ENCODE peak calls at places on chromosomes 13 and 19, in five cellular contexts. One of them, this sample, is unnamed.
A peak's percentile ranks its signal among the peaks of the same experiment; 100 is the strongest.

GRCh38 chr19:11382898-11383705 is 1.0 kb downstream of the EPOR start:
- DNase-seq in adipocyte: peak; percentile 40
- DNase-seq in activated naive CD8-positive, alpha-beta T cell treated with anti-CD3 and anti-CD28 coated beads, Interleukin-2, amount 50 U/mL, for 24 hours: peak; percentile 69
- DNase-seq in K562: peak; percentile 95
- DNase-seq in stimulated activated CD4-positive, alpha-beta T cell treated with anti-CD3 and anti-CD28 coated beads, Interleukin-1b, Interleukin-23, amount 100 ng/mL, for 1 hour: no peak
- DNase-seq in this sample: peak; percentile 42

GRCh38 chr19:45528149-45528743 is 21.0 kb downstream of the VASP start:
- DNase-seq in adipocyte: no peak
- DNase-seq in K562: peak; percentile 53
- DNase-seq in activated naive CD8-positive, alpha-beta T cell treated with anti-CD3 and anti-CD28 coated beads, Interleukin-2, amount 50 U/mL, for 24 hours: no peak
- DNase-seq in stimulated activated CD4-positive, alpha-beta T cell treated with anti-CD3 and anti-CD28 coated beads, Interleukin-1b, Interleukin-23, amount 100 ng/mL, for 1 hour: no peak
- DNase-seq in this sample: no peak

GRCh38 chr13:23642110-23642509 is 71.9 kb downstream of the TNFRSF19 start:
- DNase-seq in adipocyte: no peak
- DNase-seq in K562: no peak
- DNase-seq in activated naive CD8-positive, alpha-beta T cell treated with anti-CD3 and anti-CD28 coated beads, Interleukin-2, amount 50 U/mL, for 24 hours: no peak
- DNase-seq in stimulated activated CD4-positive, alpha-beta T cell treated with anti-CD3 and anti-CD28 coated beads, Interleukin-1b, Interleukin-23, amount 100 ng/mL, for 1 hour: no peak
- DNase-seq in this sample: no peak

GRCh38 chr13:74166286-74166685 is 32.1 kb upstream of the KLF12 start:
- DNase-seq in stimulated activated CD4-positive, alpha-beta T cell treated with anti-CD3 and anti-CD28 coated beads, Interleukin-1b, Interleukin-23, amount 100 ng/mL, for 1 hour: no peak
- DNase-seq in K562: no peak
- DNase-seq in activated naive CD8-positive, alpha-beta T cell treated with anti-CD3 and anti-CD28 coated beads, Interleukin-2, amount 50 U/mL, for 24 hours: no peak
- DNase-seq in adipocyte: no peak
- DNase-seq in this sample: no peak

GRCh38 chr13:105368781-105369180 is 1166.7 kb downstream of the EFNB2 start:
- DNase-seq in stimulated activated CD4-positive, alpha-beta T cell treated with anti-CD3 and anti-CD28 coated beads, Interleukin-1b, Interleukin-23, amount 100 ng/mL, for 1 hour: no peak
- DNase-seq in K562: no peak
- DNase-seq in activated naive CD8-positive, alpha-beta T cell treated with anti-CD3 and anti-CD28 coated beads, Interleukin-2, amount 50 U/mL, for 24 hours: no peak
- DNase-seq in adipocyte: no peak
- DNase-seq in this sample: no peak

GRCh38 chr13:27852491-27852890 is 60.2 kb downstream of the GSX1 start:
- DNase-seq in stimulated activated CD4-positive, alpha-beta T cell treated with anti-CD3 and anti-CD28 coated beads, Interleukin-1b, Interleukin-23, amount 100 ng/mL, for 1 hour: no peak
- DNase-seq in K562: no peak
- DNase-seq in activated naive CD8-positive, alpha-beta T cell treated with anti-CD3 and anti-CD28 coated beads, Interleukin-2, amount 50 U/mL, for 24 hours: no peak
- DNase-seq in adipocyte: no peak
- DNase-seq in this sample: no peak

GRCh38 chr19:18349524-18350128 is 9.2 kb downstream of the PGPEP1 start:
- DNase-seq in stimulated activated CD4-positive, alpha-beta T cell treated with anti-CD3 and anti-CD28 coated beads, Interleukin-1b, Interleukin-23, amount 100 ng/mL, for 1 hour: no peak
- DNase-seq in K562: peak; percentile 71
- DNase-seq in adipocyte: peak; percentile 87
- DNase-seq in activated naive CD8-positive, alpha-beta T cell treated with anti-CD3 and anti-CD28 coated beads, Interleukin-2, amount 50 U/mL, for 24 hours: peak; percentile 62
- DNase-seq in this sample: peak; percentile 71

GRCh38 chr19:39119830-39120229 is 5.8 kb upstream of the PAK4 start:
- DNase-seq in adipocyte: no peak
- DNase-seq in activated naive CD8-positive, alpha-beta T cell treated with anti-CD3 and anti-CD28 coated beads, Interleukin-2, amount 50 U/mL, for 24 hours: no peak
- DNase-seq in K562: no peak
- DNase-seq in stimulated activated CD4-positive, alpha-beta T cell treated with anti-CD3 and anti-CD28 coated beads, Interleukin-1b, Interleukin-23, amount 100 ng/mL, for 1 hour: no peak
- DNase-seq in this sample: no peak

GRCh38 chr19:46513461-46514236 is 18.0 kb upstream of the PNMA8B start:
- DNase-seq in activated naive CD8-positive, alpha-beta T cell treated with anti-CD3 and anti-CD28 coated beads, Interleukin-2, amount 50 U/mL, for 24 hours: peak; percentile 91
- DNase-seq in stimulated activated CD4-positive, alpha-beta T cell treated with anti-CD3 and anti-CD28 coated beads, Interleukin-1b, Interleukin-23, amount 100 ng/mL, for 1 hour: peak; percentile 79
- DNase-seq in K562: peak; percentile 87
- DNase-seq in adipocyte: peak; percentile 93
- DNase-seq in this sample: peak; percentile 77

GRCh38 chr19:41133260-41133659 is 19.0 kb downstream of the CYP2F1 start:
- DNase-seq in stimulated activated CD4-positive, alpha-beta T cell treated with anti-CD3 and anti-CD28 coated beads, Interleukin-1b, Interleukin-23, amount 100 ng/mL, for 1 hour: no peak
- DNase-seq in K562: no peak
- DNase-seq in adipocyte: peak; percentile 11
- DNase-seq in activated naive CD8-positive, alpha-beta T cell treated with anti-CD3 and anti-CD28 coated beads, Interleukin-2, amount 50 U/mL, for 24 hours: no peak
- DNase-seq in this sample: no peak

GRCh38 chr19:38204728-38205127 is 19.3 kb downstream of the DPF1 start:
- DNase-seq in activated naive CD8-positive, alpha-beta T cell treated with anti-CD3 and anti-CD28 coated beads, Interleukin-2, amount 50 U/mL, for 24 hours: no peak
- DNase-seq in K562: no peak
- DNase-seq in adipocyte: no peak
- DNase-seq in stimulated activated CD4-positive, alpha-beta T cell treated with anti-CD3 and anti-CD28 coated beads, Interleukin-1b, Interleukin-23, amount 100 ng/mL, for 1 hour: no peak
- DNase-seq in this sample: no peak

GRCh38 chr19:1069009-1069779 is 2.2 kb downstream of the ARHGAP45 start:
- DNase-seq in K562: no peak
- DNase-seq in stimulated activated CD4-positive, alpha-beta T cell treated with anti-CD3 and anti-CD28 coated beads, Interleukin-1b, Interleukin-23, amount 100 ng/mL, for 1 hour: no peak
- DNase-seq in activated naive CD8-positive, alpha-beta T cell treated with anti-CD3 and anti-CD28 coated beads, Interleukin-2, amount 50 U/mL, for 24 hours: peak; percentile 68
- DNase-seq in adipocyte: no peak
- DNase-seq in this sample: no peak

This sample was measured in fibroblast of villous mesenchyme.